ENCODE peak calls at places on chromosomes 4 and X, in six cellular contexts. R, E, V, N, D and K are unnamed samples.

GRCh38 chrX:41688835-41689234 is at the start of gene GPR34:
- DNase-seq in D (no peak), V (no peak), E (no peak), R (no peak), N (no peak), K (no peak)

GRCh38 chrX:134990475-134991473 is at the start of gene SMIM10:
- DNase-seq in N (peak), D (no peak), E (no peak), V (peak), R (no peak), K (peak)

GRCh38 chrX:17564689-17565409 is 172.4 kb upstream of the SCML1 start:
- DNase-seq in R (no peak), N (peak), V (no peak), E (no peak), D (no peak), K (no peak)

GRCh38 chr4:54495091-54495490 is 162.7 kb upstream of the KIT start:
- DNase-seq in N (peak), D (no peak), R (no peak), V (no peak), E (no peak), K (no peak)

GRCh38 chr4:118829107-118829506 is 6.8 kb downstream of the SEC24D start:
- DNase-seq in R (no peak), V (no peak), N (no peak), D (no peak), E (no peak), K (no peak)

GRCh38 chr4:76792418-76792817 is 105.5 kb downstream of the SOWAHB start:
- DNase-seq in D (no peak), V (no peak), N (no peak), E (no peak), R (no peak), K (no peak)

GRCh38 chrX:22314692-22315091 is 42.0 kb downstream of the CBLL2 start:
- DNase-seq in D (no peak), N (no peak), E (no peak), V (no peak), R (no peak), K (no peak)

GRCh38 chr4:55604996-55605395 is 13.0 kb upstream of the PDCL2 start:
- DNase-seq in E (no peak), D (no peak), R (no peak), V (no peak), N (no peak), K (no peak)

GRCh38 chr4:56209767-56210166 is 177.5 kb downstream of the AASDH start:
- DNase-seq in R (no peak), E (no peak), D (no peak), N (no peak), V (no peak), K (no peak)